ENCODE peak calls at places on chromosomes 13 and 19, in six cellular contexts. P is K562, A is fibroblast of lung, M is mammary epithelial cell, D is Karpas-422, U is H9. F is an unnamed sample.

GRCh38 chr19:45440873-45441654 is 17.3 kb upstream of the ERCC1 start:
- DNase-seq in P (peak), A (peak), M (peak), D (no peak), U (peak), F (no peak)

GRCh38 chr13:96003304-96003703 is 49.9 kb downstream of the UGGT2 start:
- DNase-seq in P (no peak), A (peak), M (peak), D (peak), U (no peak), F (no peak)

GRCh38 chr13:26300140-26300539 is 46.2 kb downstream of the CDK8 start:
- DNase-seq in P (peak), A (peak), M (peak), D (no peak), U (no peak), F (no peak)

GRCh38 chr19:33863436-33863835 is 66.8 kb downstream of the KCTD15 start:
- DNase-seq in P (no peak), A (no peak), M (no peak), D (no peak), U (no peak), F (no peak)

GRCh38 chr13:114311387-114311786 is 2.9 kb upstream of the CHAMP1 start:
- DNase-seq in P (no peak), A (no peak), M (no peak), D (no peak), U (no peak), F (no peak)

GRCh38 chr19:44653977-44654784 is 10.5 kb downstream of the PVR start:
- DNase-seq in P (peak), A (peak), M (peak), D (peak), U (peak), F (no peak)

GRCh38 chr13:38570706-38571105 is 116.2 kb upstream of the FREM2 start:
- DNase-seq in P (no peak), A (no peak), M (peak), D (no peak), U (no peak), F (no peak)

GRCh38 chr19:45354443-45354842 is 13.9 kb downstream of the KLC3 start:
- DNase-seq in P (no peak), A (no peak), M (no peak), D (no peak), U (no peak), F (no peak)

GRCh38 chr13:27442071-27442647 is 8.2 kb downstream of the MTIF3 start:
- DNase-seq in P (no peak), A (no peak), M (no peak), D (no peak), U (no peak), F (no peak)

GRCh38 chr13:43185206-43185605 is 161.8 kb downstream of the DNAJC15 start:
- DNase-seq in P (no peak), A (no peak), M (no peak), D (no peak), U (no peak), F (no peak)

GRCh38 chr13:30234763-30235162 is 72.6 kb downstream of the KATNAL1 start:
- DNase-seq in P (no peak), A (peak), M (no peak), D (no peak), U (no peak), F (no peak)

GRCh38 chr19:44570984-44571684 is 41.7 kb upstream of the CEACAM20 start:
- DNase-seq in P (peak), A (peak), M (peak), D (peak), U (peak), F (peak)

GRCh38 chr19:53991224-53992113 is at the start of gene CACNG6:
- DNase-seq in P (no peak), A (peak), M (no peak), D (no peak), U (peak), F (no peak)

GRCh38 chr19:17576758-17577532 is 21.5 kb downstream of the COLGALT1 start:
- DNase-seq in P (peak), A (peak), M (peak), D (peak), U (peak), F (peak)

GRCh38 chr13:50521191-50521590 is 322.3 kb downstream of the DLEU7 start:
- DNase-seq in P (no peak), A (no peak), M (no peak), D (no peak), U (no peak), F (no peak)

GRCh38 chr13:113836917-113837553 is 26.8 kb downstream of the GAS6 start:
- DNase-seq in P (no peak), A (peak), M (peak), D (no peak), U (no peak), F (no peak)

GRCh38 chr19:41904118-41904870 is 21.3 kb downstream of the ARHGEF1 start:
- DNase-seq in P (no peak), A (no peak), M (no peak), D (no peak), U (no peak), F (no peak)

GRCh38 chr13:52851153-52851962 is 2.9 kb upstream of the PCDH8 start:
- DNase-seq in P (no peak), A (peak), M (no peak), D (no peak), U (peak), F (peak)

GRCh38 chr13:99228737-99229691 is 28.4 kb downstream of the UBAC2 start:
- DNase-seq in P (no peak), A (peak), M (peak), D (peak), U (no peak), F (no peak)

GRCh38 chr19:17794731-17795494 is at the start of gene B3GNT3:
- DNase-seq in P (peak), A (no peak), M (peak), D (no peak), U (peak), F (no peak)

GRCh38 chr19:4522291-4523002 is 4.2 kb upstream of the PLIN4 start:
- DNase-seq in P (no peak), A (no peak), M (no peak), D (no peak), U (no peak), F (no peak)

GRCh38 chr19:4525563-4526002 is 7.3 kb upstream of the PLIN4 start:
- DNase-seq in P (no peak), A (no peak), M (no peak), D (no peak), U (no peak), F (no peak)

GRCh38 chr19:4521888-4522242 is 3.6 kb upstream of the PLIN4 start:
- DNase-seq in P (no peak), A (no peak), M (no peak), D (no peak), U (no peak), F (no peak)

GRCh38 chr19:4524808-4525562 is 6.7 kb upstream of the PLIN4 start:
- DNase-seq in P (peak), A (no peak), M (peak), D (peak), U (peak), F (peak)

DNA sequence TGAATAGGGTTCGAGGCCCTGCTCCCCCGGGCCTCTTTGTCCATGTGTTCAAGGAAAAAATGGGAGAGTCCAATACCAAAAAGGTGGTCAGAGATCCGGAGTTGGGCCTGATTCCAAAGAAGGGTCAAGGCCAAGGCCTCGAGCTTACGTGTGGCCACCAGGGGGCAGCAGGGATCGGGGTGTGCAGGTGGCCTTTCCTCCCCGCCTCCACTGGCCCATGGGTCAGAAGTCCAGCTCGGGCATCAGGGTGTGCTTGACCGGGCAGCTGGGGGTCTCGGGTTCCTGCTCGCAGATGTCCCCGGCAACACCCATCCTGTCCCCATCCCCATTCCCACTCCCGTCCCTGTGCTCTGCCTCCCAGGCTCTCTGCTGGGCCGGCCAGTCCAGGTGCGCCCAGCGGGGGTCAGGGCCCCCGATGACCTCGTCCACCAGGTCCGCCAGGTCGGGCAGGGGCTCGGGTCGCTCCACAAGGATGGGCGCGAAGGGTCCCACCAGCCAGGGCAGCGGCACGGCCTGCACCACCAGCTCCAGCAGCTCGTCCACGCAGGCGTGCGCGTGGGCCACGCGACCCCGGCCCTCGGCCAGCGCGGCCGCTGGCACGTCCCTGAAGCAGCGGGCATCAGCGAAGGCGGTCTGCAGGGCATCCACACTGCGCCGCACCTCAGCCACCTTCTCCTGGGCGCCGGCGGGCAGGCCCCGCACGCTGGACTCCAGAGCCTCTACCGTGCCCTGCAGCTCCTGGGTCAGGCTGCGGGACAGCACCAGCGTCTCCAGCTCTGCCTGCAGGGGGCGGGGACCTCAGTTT is 5.2 kb upstream of the PLIN4 start:
- DNase-seq in P (peak), A (peak), M (no peak), D (peak), U (peak), F (peak)
- H3K9ac ChIP-seq in P (peak), A (no peak), M (no peak), D (no peak), U (no peak), F (peak)

GRCh38 chr13:101450749-101451130 is 1.7 kb upstream of the ITGBL1 start:
- DNase-seq in P (no peak), A (no peak), M (no peak), D (no peak), U (no peak), F (no peak)
- H3K9ac ChIP-seq in P (no peak), A (no peak), M (peak), D (no peak), U (no peak), F (no peak)

GRCh38 chr19:16454519-16454918 is 17.3 kb downstream of the EPS15L1 start:
- DNase-seq in P (no peak), A (no peak), M (no peak), D (no peak), U (no peak), F (no peak)
- H3K9ac ChIP-seq in P (no peak), A (no peak), M (no peak), D (no peak), U (no peak), F (no peak)

GRCh38 chr19:39514840-39515550 is at the start of gene SELENOV:
- DNase-seq in P (peak), A (no peak), M (no peak), D (no peak), U (peak), F (no peak)
- H3K9ac ChIP-seq in P (peak), A (no peak), M (no peak), D (no peak), U (peak), F (peak)